ENCODE peak calls at places on chromosome 5, in nine cellular contexts. R is adrenal gland, A is tibial nerve, Y is K562, L is sigmoid colon, Z is H1, P is breast epithelium, T is IMR-90, C is spleen. N is an unnamed sample.

GRCh38 chr5:107812570-107813141 is 141.9 kb upstream of the EFNA5 start:
- DNase-seq in T (peak; percentile 86), A (no peak), R (no peak), Y (no peak), P (no peak), Z (no peak), C (no peak), L (no peak), N (no peak)

GRCh38 chr5:38697013-38697412 is 140.6 kb upstream of the LIFR start:
- DNase-seq in Z (no peak), Y (no peak), R (no peak), P (no peak), L (no peak), A (no peak), C (no peak), T (no peak), N (no peak)

GRCh38 chr5:179759961-179760541 is 27.4 kb downstream of the MAML1 start:
- DNase-seq in Y (peak; percentile 49), P (no peak), A (no peak), Z (no peak), L (no peak), T (no peak), C (peak; percentile 14), R (no peak), N (no peak)

GRCh38 chr5:54311178-54311811 is 922 bp upstream of the ARL15 start:
- DNase-seq in A (no peak), R (no peak), T (peak; percentile 26), Z (no peak), C (no peak), Y (no peak), L (no peak), P (no peak), N (no peak)

GRCh38 chr5:1793301-1793740 is 6.3 kb downstream of the MRPL36 start:
- DNase-seq in C (peak; percentile 72), L (peak; percentile 14), A (no peak), P (no peak), Z (no peak), Y (no peak), T (peak; percentile 15), R (no peak), N (no peak)

GRCh38 chr5:159412284-159413046 is 82.2 kb upstream of the IL12B start:
- DNase-seq in R (no peak), Z (no peak), T (no peak), L (no peak), A (no peak), C (peak; percentile 78), Y (no peak), P (no peak), N (no peak)

GRCh38 chr5:59813761-59814562 is 79.6 kb downstream of the PDE4D start:
- DNase-seq in L (no peak), P (no peak), A (no peak), Y (peak; percentile 32), R (no peak), Z (peak; percentile 60), T (peak; percentile 67), C (no peak), N (no peak)

GRCh38 chr5:37900692-37901091 is 60.9 kb upstream of the GDNF start:
- DNase-seq in T (peak; percentile 53), P (no peak), A (peak; percentile 15), R (peak; percentile 59), Y (no peak), L (peak; percentile 67), C (no peak), Z (no peak), N (peak; percentile 22)

GRCh38 chr5:138972230-138972629 is 97.1 kb upstream of the LRRTM2 start:
- DNase-seq in L (no peak), Y (no peak), Z (no peak), R (peak; percentile 40), A (no peak), T (no peak), P (no peak), C (no peak), N (no peak)

GRCh38 chr5:171342362-171343111 is 33.5 kb downstream of the TLX3 start:
- DNase-seq in Z (peak; percentile 56), C (peak; percentile 15), L (no peak), A (no peak), R (peak; percentile 73), Y (peak; percentile 48), P (no peak), T (peak; percentile 71), N (no peak)

GRCh38 chr5:112735702-112736101 is 2.0 kb upstream of the APC start:
- DNase-seq in L (no peak), Y (no peak), T (peak; percentile 75), Z (no peak), P (no peak), C (no peak), R (no peak), A (no peak), N (no peak)
- H3K27ac ChIP-seq in L (no peak overlapping the region), Y (peak overlapping the region; percentile 34), T (no peak overlapping the region), Z (no peak overlapping the region), P (no peak overlapping the region), C (no peak overlapping the region), R (no peak overlapping the region), A (peak overlapping the region; percentile 39), N (no peak overlapping the region)

DNA sequence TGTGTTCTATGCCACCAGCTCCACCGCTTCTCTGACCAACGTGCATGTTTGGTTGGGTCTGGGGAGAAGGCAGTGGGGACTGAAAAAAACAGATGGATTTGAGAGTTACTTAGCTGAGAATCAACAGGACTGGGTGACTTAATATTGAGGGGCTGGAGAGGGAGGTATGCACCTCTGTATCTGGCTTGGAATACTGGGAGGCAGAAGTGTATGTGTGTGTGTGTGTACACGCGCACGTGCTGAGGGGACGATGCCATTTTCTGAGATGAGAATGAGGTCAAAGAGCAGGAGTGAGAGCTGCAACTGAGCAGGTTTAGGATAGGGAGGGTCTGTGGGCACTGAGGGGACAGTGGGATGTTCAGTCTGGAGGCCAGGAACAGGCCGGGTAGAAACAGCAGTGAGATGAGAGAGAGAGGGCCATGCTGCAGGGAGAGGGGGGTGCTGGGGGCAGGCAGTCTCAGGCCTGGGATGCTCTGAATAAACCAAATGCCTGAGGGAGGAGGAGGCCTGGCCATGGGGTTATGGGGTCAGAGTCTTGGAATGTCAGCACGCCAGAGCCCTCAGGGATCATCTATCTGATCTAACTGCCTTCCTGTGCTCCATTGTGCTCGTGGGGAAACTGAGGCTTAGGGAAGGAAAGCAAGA is 14.0 kb downstream of the PDGFRB start:
- DNase-seq in A (no peak), C (no peak), T (peak; percentile 93), L (no peak), Y (no peak), Z (no peak), R (no peak), P (no peak), N (no peak)
- H3K4me1 ChIP-seq in A (peaks cover 99% of the 10 kb centered on the region), C (peaks cover 95% of the 10 kb centered on the region), T (peaks cover 70% of the 10 kb centered on the region), L (peaks cover 91% of the 10 kb centered on the region), Y (peaks cover 40% of the 10 kb centered on the region), Z (peaks cover 4% of the 10 kb centered on the region), R (peaks cover 30% of the 10 kb centered on the region), P (peaks cover 14% of the 10 kb centered on the region), N (peaks cover 53% of the 10 kb centered on the region)

GRCh38 chr5:10130881-10131280 is 118.8 kb downstream of the ATPSCKMT start:
- DNase-seq in A (no peak), Y (no peak), C (no peak), T (no peak), P (no peak), L (no peak), R (peak; percentile 76), Z (no peak), N (no peak)
- TF ChIP-seq POLR2A in A (no peak), Y (no peak), C (no peak), T (no peak), P (no peak), L (no peak), R (no peak), Z (no peak), N (no peak)

GRCh38 chr5:142816577-142816976 is 46.4 kb downstream of the ARHGAP26 start:
- DNase-seq in Y (no peak), A (peak; percentile 40), C (no peak), T (peak; percentile 57), P (peak; percentile 50), R (peak; percentile 72), Z (no peak), L (no peak), N (no peak)
- H3K27ac ChIP-seq in Y (no peak overlapping the region), A (peak overlapping the region; percentile 81), C (no peak overlapping the region), T (no peak overlapping the region), P (peak overlapping the region; percentile 87), R (peak overlapping the region; percentile 3), Z (no peak overlapping the region), L (no peak overlapping the region), N (peak overlapping the region; percentile 54)

GRCh38 chr5:68232272-68232671 is 16.7 kb downstream of the PIK3R1 start:
- DNase-seq in Z (no peak), A (no peak), L (no peak), C (no peak), Y (no peak), R (no peak), T (no peak), P (no peak), N (no peak)

GRCh38 chr5:68229416-68229815 is 13.9 kb downstream of the PIK3R1 start:
- DNase-seq in C (no peak), L (no peak), R (no peak), Y (no peak), T (no peak), P (no peak), A (no peak), Z (no peak), N (no peak)

GRCh38 chr5:68230285-68230684 is 14.7 kb downstream of the PIK3R1 start:
- DNase-seq in Z (no peak), A (no peak), T (no peak), R (no peak), C (no peak), Y (no peak), L (no peak), P (no peak), N (no peak)

GRCh38 chr5:68233075-68233474 is 17.5 kb downstream of the PIK3R1 start:
- DNase-seq in R (no peak), A (no peak), T (no peak), L (no peak), P (no peak), C (no peak), Z (no peak), Y (no peak), N (no peak)

GRCh38 chr5:68231414-68232076 is 16.0 kb downstream of the PIK3R1 start:
- DNase-seq in C (no peak), R (no peak), A (no peak), Y (no peak), P (no peak), T (no peak), Z (no peak), L (no peak), N (no peak)
- H3K4me1 ChIP-seq in C (peaks cover 100% of the 10 kb centered on the region), R (no peaks in the 10 kb centered on the region), A (peaks cover 96% of the 10 kb centered on the region), Y (no peaks in the 10 kb centered on the region), P (no peaks in the 10 kb centered on the region), T (no peaks in the 10 kb centered on the region), Z (no peaks in the 10 kb centered on the region), L (peaks cover 82% of the 10 kb centered on the region), N (peaks cover 10% of the 10 kb centered on the region)